ENCODE peak calls at places on chromosome 5, in six cellular contexts. E, H, Z, Y, W and Q are unnamed samples.
A peak's percentile ranks its signal among the peaks of the same experiment; 100 is the strongest.

GRCh38 chr5:157204765-157205164 is 24.1 kb downstream of the ITK start:
- DNase-seq in Z (no peak), W (no peak), H (no peak), Y (no peak), E (no peak), Q (no peak)

GRCh38 chr5:115452791-115453190 is 91.8 kb downstream of the FEM1C start:
- DNase-seq in H (no peak), W (no peak), E (no peak), Z (no peak), Y (peak; percentile 77), Q (no peak)

GRCh38 chr5:93278876-93279275 is 302.1 kb downstream of the NR2F1-AS1 start:
- DNase-seq in Z (no peak), Y (no peak), W (no peak), H (no peak), E (no peak), Q (no peak)

GRCh38 chr5:135448071-135448704 is 1.0 kb upstream of the DCANP1 start:
- DNase-seq in Z (no peak), H (no peak), W (no peak), E (no peak), Y (no peak), Q (no peak)

GRCh38 chr5:55868846-55869245 is 17.7 kb downstream of the IL31RA start:
- DNase-seq in Z (peak; percentile 70), H (no peak), W (no peak), Y (peak; percentile 95), E (no peak), Q (no peak)

GRCh38 chr5:127723571-127723970 is 20.4 kb downstream of the CCDC192 start:
- DNase-seq in Y (peak; percentile 47), H (no peak), E (no peak), W (no peak), Z (no peak), Q (no peak)

GRCh38 chr5:171869956-171870355 is 84.3 kb downstream of the SMIM23 start:
- DNase-seq in Z (no peak), H (no peak), W (no peak), E (no peak), Y (no peak), Q (no peak)

GRCh38 chr5:163626904-163627434 is 121.5 kb downstream of the MAT2B start:
- DNase-seq in E (no peak), Y (no peak), H (no peak), W (no peak), Z (no peak), Q (no peak)

GRCh38 chr5:73764586-73764985 is 138.6 kb downstream of the ARHGEF28 start:
- DNase-seq in H (no peak), E (no peak), Y (no peak), W (no peak), Z (no peak), Q (no peak)

GRCh38 chr5:138654281-138654867 is 79.2 kb upstream of the HSPA9 start:
- DNase-seq in Y (no peak), W (no peak), E (no peak), H (no peak), Z (no peak), Q (no peak)

GRCh38 chr5:141806626-141807025 is 71.6 kb downstream of the PCDH1 start:
- DNase-seq in H (no peak), E (no peak), Y (no peak), Z (no peak), W (no peak), Q (no peak)

GRCh38 chr5:76657091-76657490 is 33.9 kb upstream of the F2RL2 start:
- DNase-seq in H (no peak), Z (no peak), E (no peak), W (no peak), Y (no peak), Q (no peak)

GRCh38 chr5:135979510-135979909 is 24.7 kb upstream of the LECT2 start:
- DNase-seq in Z (no peak), W (no peak), E (no peak), H (no peak), Y (peak; percentile 93), Q (no peak)

GRCh38 chr5:38994329-38994927 is 79.8 kb downstream of the RICTOR start:
- DNase-seq in Z (peak; percentile 44), E (peak; percentile 36), W (no peak), Y (peak; percentile 84), H (peak; percentile 42), Q (no peak)

GRCh38 chr5:10227396-10227795 is 22.3 kb downstream of the ATPSCKMT start:
- DNase-seq in W (no peak), Z (no peak), E (no peak), H (no peak), Y (peak; percentile 49), Q (no peak)

GRCh38 chr5:175737481-175737880 is 79.6 kb downstream of the HRH2 start:
- DNase-seq in Z (no peak), E (no peak), Y (no peak), H (no peak), W (no peak), Q (no peak)
- TF ChIP-seq CTCF in Z (no peak), E (no peak), Y (no peak), H (no peak), W (no peak), Q (no peak)

GRCh38 chr5:74945561-74946165 is 79.5 kb upstream of the FAM169A start:
- DNase-seq in Y (no peak), E (no peak), W (no peak), Z (no peak), H (no peak), Q (no peak)

GRCh38 chr5:74938250-74938649 is 72.1 kb upstream of the FAM169A start:
- DNase-seq in H (no peak), W (no peak), Y (no peak), Z (no peak), E (no peak), Q (no peak)

GRCh38 chr5:74943905-74944304 is 77.7 kb upstream of the FAM169A start:
- DNase-seq in E (no peak), Z (no peak), W (no peak), Y (no peak), H (no peak), Q (no peak)

GRCh38 chr5:74942622-74943286 is 76.6 kb upstream of the FAM169A start:
- DNase-seq in E (no peak), H (no peak), W (no peak), Z (no peak), Y (no peak), Q (no peak)

DNA sequence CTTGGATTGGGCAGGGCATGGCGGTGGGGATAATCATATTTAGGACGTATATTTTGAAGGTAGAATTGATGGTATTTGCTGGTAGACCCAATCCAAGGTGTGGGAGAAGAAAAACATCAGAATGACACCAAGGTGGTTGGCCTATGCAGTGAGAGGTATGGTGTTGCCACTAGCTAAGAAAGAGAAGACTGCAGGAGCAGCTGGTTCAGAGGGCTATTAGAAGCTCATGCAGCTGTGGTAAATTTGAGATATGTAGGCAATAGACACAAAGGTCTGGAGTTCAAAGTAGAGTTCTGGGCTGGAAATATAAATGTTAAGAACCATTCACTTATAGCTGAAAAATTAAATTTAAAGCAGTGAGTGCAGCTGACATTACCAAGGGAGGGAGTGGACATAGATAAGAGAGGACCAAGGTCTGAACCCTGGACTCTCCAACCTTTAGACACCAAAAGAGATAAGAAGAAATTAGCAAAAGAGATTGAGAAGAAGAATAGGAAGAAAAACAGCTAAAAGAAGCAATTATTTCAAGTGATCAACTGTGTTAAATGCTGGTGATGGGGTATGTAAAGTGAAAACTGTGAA is 74.7 kb upstream of the FAM169A start:
- DNase-seq in Z (no peak), E (no peak), H (no peak), W (no peak), Y (no peak), Q (no peak)
- TF ChIP-seq CTCF in Z (no peak), E (no peak), H (no peak), W (no peak), Y (no peak), Q (no peak)

DNA sequence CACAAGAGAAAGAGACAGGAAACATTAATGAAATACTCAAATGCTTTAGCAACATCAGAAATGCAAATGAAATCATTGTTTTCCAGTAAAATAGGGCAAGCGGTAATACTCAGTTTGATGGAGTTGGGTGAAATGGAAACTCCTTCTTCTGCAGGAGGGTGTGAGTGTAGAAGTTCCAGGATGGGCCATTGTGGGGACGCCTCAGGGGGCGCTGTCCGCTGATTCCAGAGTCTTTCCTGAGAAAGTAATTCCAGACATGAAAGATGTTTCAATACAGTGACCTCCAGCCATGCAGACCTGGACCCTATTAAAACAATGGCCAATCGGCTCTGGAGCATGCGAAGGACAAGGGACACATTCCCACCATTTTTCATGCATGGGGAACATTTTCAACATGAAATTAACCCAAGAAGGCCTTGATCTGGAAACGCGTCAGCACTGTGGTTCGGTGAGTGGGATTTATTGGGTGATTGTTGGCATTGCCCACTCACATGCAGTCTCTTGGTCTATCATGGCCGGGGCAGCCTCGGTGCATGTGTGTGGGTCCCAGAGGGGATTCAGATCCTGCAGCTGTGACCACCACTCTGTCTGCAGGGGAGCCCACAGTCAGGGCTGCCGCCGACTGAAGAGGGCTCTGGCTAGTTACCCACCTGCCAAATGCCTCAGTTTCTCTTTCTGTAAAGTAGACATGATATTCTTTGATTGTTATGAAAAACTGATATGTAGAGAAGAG is 132.6 kb upstream of the IRX4 start:
- DNase-seq in E (no peak), H (no peak), W (no peak), Z (no peak), Y (no peak), Q (no peak)
- TF ChIP-seq CTCF in E (no peak), H (no peak), W (no peak), Z (no peak), Y (no peak), Q (peak; percentile 59)

GRCh38 chr5:132465095-132465707 is 25.4 kb downstream of the IRF1 start:
- DNase-seq in Y (no peak), E (no peak), H (no peak), Z (no peak), W (no peak), Q (no peak)

GRCh38 chr5:132466453-132467291 is 23.9 kb downstream of the IRF1 start:
- DNase-seq in W (no peak), E (peak; percentile 57), H (no peak), Y (no peak), Z (no peak), Q (no peak)

GRCh38 chr5:132462856-132463745 is 27.5 kb downstream of the IRF1 start:
- DNase-seq in E (no peak), Y (no peak), Z (no peak), H (no peak), W (no peak), Q (no peak)

GRCh38 chr5:132463808-132464154 is 26.8 kb downstream of the IRF1 start:
- DNase-seq in Y (no peak), E (no peak), W (no peak), H (no peak), Z (no peak), Q (no peak)

DNA sequence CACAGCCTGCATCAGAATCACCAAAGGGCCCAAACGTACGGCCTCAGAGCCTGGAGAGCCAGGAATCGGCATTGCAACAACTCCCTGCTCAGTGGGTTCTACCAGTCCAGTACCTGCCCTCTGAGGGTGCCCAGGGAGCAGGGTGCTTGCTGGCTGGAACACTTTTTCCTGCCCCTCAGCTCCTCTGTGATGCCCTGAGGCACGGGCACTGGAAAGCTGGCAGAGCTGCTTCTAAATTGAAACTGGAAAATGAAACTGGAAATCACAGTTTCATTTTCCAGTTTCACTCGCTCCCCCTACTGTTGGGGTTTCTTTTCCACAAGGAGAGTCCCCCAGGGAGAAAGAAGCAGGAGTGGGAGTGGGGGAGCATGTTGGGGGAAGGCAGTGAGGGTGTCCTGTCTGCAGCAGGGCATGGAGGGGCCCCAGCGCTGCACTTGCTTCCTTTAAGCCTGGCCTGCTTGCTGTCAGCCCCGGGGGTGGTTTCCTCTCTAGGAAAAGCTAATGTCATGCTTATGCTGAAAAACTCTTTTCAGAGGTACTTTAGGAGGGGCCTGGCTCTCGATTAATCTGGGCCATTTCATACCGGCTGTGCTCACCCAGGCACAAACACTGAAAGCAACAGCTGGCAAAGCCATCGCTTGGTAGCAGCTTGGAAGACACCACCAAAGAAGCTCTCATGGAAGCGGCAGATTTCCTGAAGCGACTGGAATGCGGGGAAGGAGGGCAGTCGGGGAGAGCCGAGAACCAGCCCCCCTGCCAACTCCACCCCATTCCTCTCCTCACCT is 26.2 kb downstream of the IRF1 start:
- DNase-seq in W (no peak), Z (no peak), H (no peak), E (no peak), Y (no peak), Q (no peak)
- TF ChIP-seq CTCF in W (no peak), Z (peak; percentile 43), H (no peak), E (peak; percentile 10), Y (no peak), Q (no peak)